ENCODE peak calls at places on chromosomes 13 and 19, in six cellular contexts. One of them, this sample, is unnamed.

GRCh38 chr19:14544977-14545715 is 15.8 kb downstream of the TECR start:
- DNase-seq in esophagus squamous epithelium: no peak
- DNase-seq in adrenal gland: peak; percentile 94
- DNase-seq in A549: no peak
- DNase-seq in transverse colon: peak; percentile 42
- DNase-seq in breast epithelium: no peak
- DNase-seq in this sample: no peak

GRCh38 chr19:6663236-6664187 is 6.4 kb downstream of the TNFSF14 start:
- DNase-seq in esophagus squamous epithelium: no peak
- DNase-seq in adrenal gland: no peak
- DNase-seq in A549: no peak
- DNase-seq in transverse colon: no peak
- DNase-seq in breast epithelium: no peak
- DNase-seq in this sample: no peak

GRCh38 chr13:92225861-92226260 is 827.4 kb downstream of the GPC5 start:
- DNase-seq in esophagus squamous epithelium: no peak
- DNase-seq in adrenal gland: no peak
- DNase-seq in A549: no peak
- DNase-seq in transverse colon: no peak
- DNase-seq in breast epithelium: no peak
- DNase-seq in this sample: no peak

GRCh38 chr19:8241646-8242045 is 32.5 kb downstream of the CERS4 start:
- DNase-seq in esophagus squamous epithelium: no peak
- DNase-seq in adrenal gland: no peak
- DNase-seq in A549: no peak
- DNase-seq in transverse colon: no peak
- DNase-seq in breast epithelium: no peak
- DNase-seq in this sample: no peak

GRCh38 chr13:21069561-21070004 is 8.2 kb upstream of the LATS2 start:
- DNase-seq in esophagus squamous epithelium: no peak
- DNase-seq in adrenal gland: no peak
- DNase-seq in A549: peak; percentile 59
- DNase-seq in transverse colon: no peak
- DNase-seq in breast epithelium: no peak
- DNase-seq in this sample: no peak

GRCh38 chr19:5360003-5360820 is 19.6 kb upstream of the PTPRS start:
- DNase-seq in esophagus squamous epithelium: no peak
- DNase-seq in adrenal gland: no peak
- DNase-seq in A549: no peak
- DNase-seq in transverse colon: no peak
- DNase-seq in breast epithelium: no peak
- DNase-seq in this sample: no peak

GRCh38 chr13:112203614-112204013 is 136.7 kb downstream of the SOX1 start:
- DNase-seq in esophagus squamous epithelium: no peak
- DNase-seq in adrenal gland: no peak
- DNase-seq in A549: no peak
- DNase-seq in transverse colon: no peak
- DNase-seq in breast epithelium: no peak
- DNase-seq in this sample: no peak

GRCh38 chr19:38737921-38738731 is 6.1 kb downstream of the CAPN12 start:
- DNase-seq in esophagus squamous epithelium: no peak
- DNase-seq in adrenal gland: no peak
- DNase-seq in A549: no peak
- DNase-seq in transverse colon: no peak
- DNase-seq in breast epithelium: no peak
- DNase-seq in this sample: no peak

GRCh38 chr13:73765651-73766384 is 368.4 kb downstream of the KLF12 start:
- DNase-seq in esophagus squamous epithelium: no peak
- DNase-seq in adrenal gland: peak; percentile 85
- DNase-seq in A549: no peak
- DNase-seq in transverse colon: peak; percentile 81
- DNase-seq in breast epithelium: peak; percentile 44
- DNase-seq in this sample: peak; percentile 2

GRCh38 chr19:44700547-44700946 is 1.6 kb downstream of the CEACAM16 start:
- DNase-seq in esophagus squamous epithelium: no peak
- DNase-seq in adrenal gland: no peak
- DNase-seq in A549: no peak
- DNase-seq in transverse colon: no peak
- DNase-seq in breast epithelium: no peak
- DNase-seq in this sample: no peak

GRCh38 chr19:44698492-44699201 is at the start of gene CEACAM16:
- DNase-seq in esophagus squamous epithelium: no peak
- DNase-seq in adrenal gland: no peak
- DNase-seq in A549: no peak
- DNase-seq in transverse colon: peak; percentile 53
- DNase-seq in breast epithelium: no peak
- DNase-seq in this sample: no peak

GRCh38 chr19:44694184-44694579 is 4.8 kb upstream of the CEACAM16 start:
- DNase-seq in esophagus squamous epithelium: no peak
- DNase-seq in adrenal gland: no peak
- DNase-seq in A549: no peak
- DNase-seq in transverse colon: no peak
- DNase-seq in breast epithelium: no peak
- DNase-seq in this sample: peak; percentile 26

GRCh38 chr19:44697670-44698034 is 1.3 kb upstream of the CEACAM16 start:
- DNase-seq in esophagus squamous epithelium: no peak
- DNase-seq in adrenal gland: no peak
- DNase-seq in A549: no peak
- DNase-seq in transverse colon: no peak
- DNase-seq in breast epithelium: no peak
- DNase-seq in this sample: no peak

GRCh38 chr19:44696939-44697669 is 1.8 kb upstream of the CEACAM16 start:
- DNase-seq in esophagus squamous epithelium: no peak
- DNase-seq in adrenal gland: no peak
- DNase-seq in A549: no peak
- DNase-seq in transverse colon: no peak
- DNase-seq in breast epithelium: no peak
- DNase-seq in this sample: no peak
- TF ChIP-seq POLR2A in esophagus squamous epithelium: no peak
- TF ChIP-seq POLR2A in adrenal gland: no peak
- TF ChIP-seq POLR2A in A549: no peak
- TF ChIP-seq POLR2A in transverse colon: no peak
- TF ChIP-seq POLR2A in breast epithelium: no peak
- TF ChIP-seq POLR2A in this sample: no peak

GRCh38 chr19:12156254-12157058 is at the start of gene ZNF625:
- DNase-seq in esophagus squamous epithelium: no peak
- DNase-seq in adrenal gland: peak; percentile 97
- DNase-seq in A549: no peak
- DNase-seq in transverse colon: peak; percentile 83
- DNase-seq in breast epithelium: peak; percentile 82
- DNase-seq in this sample: peak; percentile 70
- TF ChIP-seq POLR2A in esophagus squamous epithelium: no peak
- TF ChIP-seq POLR2A in adrenal gland: peak; percentile 80
- TF ChIP-seq POLR2A in A549: no peak
- TF ChIP-seq POLR2A in transverse colon: no peak
- TF ChIP-seq POLR2A in breast epithelium: no peak
- TF ChIP-seq POLR2A in this sample: peak; percentile 19

GRCh38 chr13:75365724-75366173 is 116.2 kb downstream of the TBC1D4 start:
- DNase-seq in esophagus squamous epithelium: no peak
- DNase-seq in adrenal gland: no peak
- DNase-seq in A549: peak; percentile 1
- DNase-seq in transverse colon: no peak
- DNase-seq in breast epithelium: no peak
- DNase-seq in this sample: no peak
- TF ChIP-seq POLR2A in esophagus squamous epithelium: no peak
- TF ChIP-seq POLR2A in adrenal gland: no peak
- TF ChIP-seq POLR2A in A549: no peak
- TF ChIP-seq POLR2A in transverse colon: no peak
- TF ChIP-seq POLR2A in breast epithelium: no peak
- TF ChIP-seq POLR2A in this sample: no peak

GRCh38 chr13:77729502-77730221 is 32.2 kb downstream of the SLAIN1 start:
- DNase-seq in esophagus squamous epithelium: no peak
- DNase-seq in adrenal gland: no peak
- DNase-seq in A549: no peak
- DNase-seq in transverse colon: no peak
- DNase-seq in breast epithelium: no peak
- DNase-seq in this sample: no peak
- TF ChIP-seq POLR2A in esophagus squamous epithelium: no peak
- TF ChIP-seq POLR2A in adrenal gland: no peak
- TF ChIP-seq POLR2A in A549: no peak
- TF ChIP-seq POLR2A in transverse colon: no peak
- TF ChIP-seq POLR2A in breast epithelium: no peak
- TF ChIP-seq POLR2A in this sample: no peak

GRCh38 chr19:45887311-45887710 is 1.4 kb upstream of the IRF2BP1 start:
- DNase-seq in esophagus squamous epithelium: no peak
- DNase-seq in adrenal gland: no peak
- DNase-seq in A549: no peak
- DNase-seq in transverse colon: no peak
- DNase-seq in breast epithelium: no peak
- DNase-seq in this sample: peak; percentile 48

GRCh38 chr19:45883881-45884681 is 1.9 kb downstream of the IRF2BP1 start:
- DNase-seq in esophagus squamous epithelium: no peak
- DNase-seq in adrenal gland: no peak
- DNase-seq in A549: no peak
- DNase-seq in transverse colon: no peak
- DNase-seq in breast epithelium: no peak
- DNase-seq in this sample: no peak

GRCh38 chr19:45884682-45885555 is 1.0 kb downstream of the IRF2BP1 start:
- DNase-seq in esophagus squamous epithelium: no peak
- DNase-seq in adrenal gland: no peak
- DNase-seq in A549: no peak
- DNase-seq in transverse colon: no peak
- DNase-seq in breast epithelium: peak; percentile 46
- DNase-seq in this sample: peak; percentile 69

GRCh38 chr19:45886427-45887310 is 728 bp upstream of the IRF2BP1 start:
- DNase-seq in esophagus squamous epithelium: peak; percentile 63
- DNase-seq in adrenal gland: peak; percentile 96
- DNase-seq in A549: peak; percentile 98
- DNase-seq in transverse colon: peak; percentile 93
- DNase-seq in breast epithelium: peak; percentile 86
- DNase-seq in this sample: peak; percentile 93

GRCh38 chr19:45885556-45886426 is at the start of gene IRF2BP1:
- DNase-seq in esophagus squamous epithelium: peak; percentile 77
- DNase-seq in adrenal gland: peak; percentile 96
- DNase-seq in A549: peak; percentile 97
- DNase-seq in transverse colon: peak; percentile 94
- DNase-seq in breast epithelium: peak; percentile 93
- DNase-seq in this sample: peak; percentile 94
- TF ChIP-seq POLR2A in esophagus squamous epithelium: no peak
- TF ChIP-seq POLR2A in adrenal gland: peak; percentile 90
- TF ChIP-seq POLR2A in A549: peak; percentile 52
- TF ChIP-seq POLR2A in transverse colon: no peak
- TF ChIP-seq POLR2A in breast epithelium: no peak
- TF ChIP-seq POLR2A in this sample: no peak

GRCh38 chr19:19600793-19601346 is 17.6 kb downstream of the PBX4 start:
- DNase-seq in esophagus squamous epithelium: no peak
- DNase-seq in adrenal gland: no peak
- DNase-seq in A549: no peak
- DNase-seq in transverse colon: no peak
- DNase-seq in breast epithelium: no peak
- DNase-seq in this sample: no peak

GRCh38 chr19:19602136-19602712 is 16.3 kb downstream of the PBX4 start:
- DNase-seq in esophagus squamous epithelium: no peak
- DNase-seq in adrenal gland: no peak
- DNase-seq in A549: no peak
- DNase-seq in transverse colon: no peak
- DNase-seq in breast epithelium: no peak
- DNase-seq in this sample: no peak

GRCh38 chr19:19602713-19603320 is 15.7 kb downstream of the PBX4 start:
- DNase-seq in esophagus squamous epithelium: no peak
- DNase-seq in adrenal gland: no peak
- DNase-seq in A549: no peak
- DNase-seq in transverse colon: no peak
- DNase-seq in breast epithelium: no peak
- DNase-seq in this sample: no peak

GRCh38 chr19:19610376-19611240 is 7.9 kb downstream of the PBX4 start:
- DNase-seq in esophagus squamous epithelium: no peak
- DNase-seq in adrenal gland: no peak
- DNase-seq in A549: no peak
- DNase-seq in transverse colon: no peak
- DNase-seq in breast epithelium: no peak
- DNase-seq in this sample: no peak

DNA sequence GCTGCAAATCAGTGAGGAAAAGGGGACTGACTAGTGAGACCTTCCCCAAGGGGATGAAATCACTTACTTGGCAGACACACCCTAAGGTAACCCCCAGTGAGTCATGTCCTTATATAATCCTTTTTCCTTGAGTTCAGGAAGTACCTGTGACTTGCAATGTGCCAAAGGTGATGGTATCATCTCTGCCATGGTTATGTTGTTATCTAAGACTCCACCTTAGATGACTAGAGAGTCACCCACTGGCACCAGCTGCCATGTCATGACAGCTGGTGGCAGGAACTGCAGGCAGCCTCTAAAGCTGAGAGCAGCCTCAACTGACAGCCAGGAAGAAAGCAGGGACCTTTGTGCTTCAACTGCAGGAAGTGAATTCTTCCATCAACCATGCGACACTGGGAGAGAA is 12.5 kb downstream of the PBX4 start:
- DNase-seq in esophagus squamous epithelium: no peak
- DNase-seq in adrenal gland: no peak
- DNase-seq in A549: no peak
- DNase-seq in transverse colon: peak; percentile 74
- DNase-seq in breast epithelium: no peak
- DNase-seq in this sample: no peak
- TF ChIP-seq POLR2A in esophagus squamous epithelium: no peak
- TF ChIP-seq POLR2A in adrenal gland: no peak
- TF ChIP-seq POLR2A in A549: no peak
- TF ChIP-seq POLR2A in transverse colon: peak; percentile 63
- TF ChIP-seq POLR2A in breast epithelium: no peak
- TF ChIP-seq POLR2A in this sample: no peak

DNA sequence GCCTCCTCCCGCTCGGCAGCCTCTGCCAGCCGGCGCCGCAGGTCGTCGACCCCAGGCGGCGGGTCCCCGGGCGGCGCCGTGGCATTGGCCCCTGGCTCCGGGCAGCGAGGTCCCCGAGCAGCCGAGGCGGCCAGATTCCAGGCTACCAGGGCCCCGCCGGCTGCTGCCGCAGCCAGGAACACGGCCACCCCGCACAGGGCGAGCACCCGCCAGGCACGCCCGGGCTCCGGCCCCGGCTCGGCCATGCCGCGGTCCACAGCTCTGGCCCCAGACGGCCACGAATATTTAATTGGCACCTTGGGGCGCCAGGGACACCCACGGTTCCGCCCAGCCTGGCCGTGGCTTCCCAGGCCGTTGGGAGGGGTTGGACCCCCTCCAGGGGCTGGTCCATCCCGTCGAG is at the start of gene CCDC194:
- DNase-seq in esophagus squamous epithelium: no peak
- DNase-seq in adrenal gland: no peak
- DNase-seq in A549: no peak
- DNase-seq in transverse colon: no peak
- DNase-seq in breast epithelium: no peak
- DNase-seq in this sample: no peak
- TF ChIP-seq POLR2A in esophagus squamous epithelium: no peak
- TF ChIP-seq POLR2A in adrenal gland: no peak
- TF ChIP-seq POLR2A in A549: no peak
- TF ChIP-seq POLR2A in transverse colon: no peak
- TF ChIP-seq POLR2A in breast epithelium: no peak
- TF ChIP-seq POLR2A in this sample: no peak